ENCODE peak calls at places on chromosomes 2 and 18, in six cellular contexts. S is AG04450; T is stimulated activated CD8-positive, alpha-beta memory T cell treated with anti-CD3 and anti-CD28 coated beads, Interleukin-15, amount 100 ng/mL, for 24 hours; J is stimulated activated naive CD8-positive, alpha-beta T cell treated with anti-CD3 and anti-CD28 coated beads, Interleukin-15, amount 100 ng/mL, for 72 hours; W is C1 segment of cervical spinal cord; Y is bronchial epithelial cell. D is an unnamed sample.

GRCh38 chr2:213609570-213610170 is 325.4 kb downstream of the SPAG16 start:
- DNase-seq in Y (no peak), W (no peak), T (no peak), J (no peak), S (no peak), D (no peak)

GRCh38 chr2:173232956-173233744 is 121.5 kb upstream of the CDCA7 start:
- DNase-seq in S (no peak), Y (no peak), W (no peak), J (no peak), T (no peak), D (no peak)

GRCh38 chr18:76679259-76679658 is 143.1 kb upstream of the ZNF236 start:
- DNase-seq in J (no peak), S (no peak), W (no peak), Y (no peak), T (no peak), D (no peak)

GRCh38 chr2:105143467-105144127 is 97.9 kb upstream of the GPR45 start:
- DNase-seq in W (no peak), S (no peak), T (no peak), J (peak), Y (peak), D (peak)

GRCh38 chr18:63604791-63605567 is 17.8 kb downstream of the SERPINB13 start:
- DNase-seq in Y (peak), W (no peak), J (no peak), T (no peak), S (no peak), D (peak)

GRCh38 chr2:181680055-181680936 is at the start of gene NEUROD1:
- DNase-seq in T (no peak), W (no peak), J (no peak), Y (no peak), S (no peak), D (peak)

GRCh38 chr2:18924905-18925691 is 335.7 kb upstream of the NT5C1B start:
- DNase-seq in Y (peak), W (no peak), J (no peak), S (peak), T (no peak), D (peak)

GRCh38 chr2:121283670-121284245 is 1.2 kb downstream of the TFCP2L1 start:
- DNase-seq in T (no peak), Y (peak), W (no peak), J (no peak), S (no peak), D (no peak)

GRCh38 chr2:45930396-45930792 is 278.9 kb downstream of the PRKCE start:
- DNase-seq in W (no peak), J (no peak), T (no peak), S (peak), Y (no peak), D (peak)

GRCh38 chr18:3449702-3450357 is at the start of gene TGIF1:
- DNase-seq in Y (peak), W (peak), S (no peak), T (no peak), J (peak), D (peak)

GRCh38 chr2:136065384-136065783 is 52.6 kb downstream of the CXCR4 start:
- DNase-seq in W (no peak), T (no peak), S (no peak), J (no peak), Y (no peak), D (no peak)

GRCh38 chr18:72768681-72769229 is 99.0 kb downstream of the NETO1 start:
- DNase-seq in Y (no peak), S (no peak), W (no peak), J (no peak), T (no peak), D (no peak)

GRCh38 chr2:84741182-84741822 is 139.6 kb downstream of the TRABD2A start:
- DNase-seq in J (peak), W (no peak), Y (peak), T (no peak), S (no peak), D (peak)

GRCh38 chr2:74567862-74568261 is 13.3 kb downstream of the DOK1 start:
- DNase-seq in T (no peak), Y (peak), W (no peak), S (no peak), J (no peak), D (peak)

GRCh38 chr2:26905341-26906198 is 57.6 kb downstream of the DPYSL5 start:
- DNase-seq in J (no peak), T (no peak), W (no peak), S (no peak), Y (no peak), D (no peak)

D was measured in GM03348.